ENCODE peak calls at places on chromosomes 7 and 10, in eight cellular contexts. G is colonic mucosa, O is hepatocyte, B is astrocyte of the spinal cord, V is OCI-LY7, J is AG04449, N is lower lobe of right lung, H is psoas muscle. T is an unnamed sample.

GRCh38 chr7:107164092-107164491 is 4.7 kb upstream of the HBP1 start:
- DNase-seq in B (no peak), N (no peak), G (no peak), V (no peak), J (no peak), H (no peak), O (no peak), T (no peak)

GRCh38 chr7:151063212-151063561 is 3.8 kb downstream of the SLC4A2 start:
- DNase-seq in B (peak; percentile 44), H (peak; percentile 71), N (no peak), G (peak; percentile 56), O (peak; percentile 72), J (no peak), V (no peak), T (no peak)

GRCh38 chr7:4189151-4189570 is 492.9 kb upstream of the FOXK1 start:
- DNase-seq in N (peak; percentile 69), O (peak; percentile 79), B (peak; percentile 71), H (peak; percentile 87), V (no peak), J (peak; percentile 0), G (peak; percentile 85), T (no peak)

GRCh38 chr7:101870361-101871062 is 53.1 kb downstream of the CUX1 start:
- DNase-seq in G (peak; percentile 62), O (peak; percentile 77), N (no peak), J (no peak), B (no peak), V (peak; percentile 90), H (no peak), T (no peak)

GRCh38 chr10:17851611-17852010 is 42.5 kb downstream of the MRC1 start:
- DNase-seq in G (peak; percentile 50), N (peak; percentile 76), J (no peak), B (no peak), O (no peak), V (no peak), H (peak; percentile 70), T (peak; percentile 79)

GRCh38 chr10:60524541-60524940 is 134.9 kb upstream of the ANK3 start:
- DNase-seq in B (peak; percentile 79), V (no peak), N (no peak), O (no peak), J (no peak), H (no peak), G (no peak), T (no peak)

GRCh38 chr7:6590645-6591110 is 857 bp downstream of the INTS15 start:
- DNase-seq in N (no peak), B (no peak), V (no peak), G (no peak), H (no peak), J (no peak), O (no peak), T (no peak)

GRCh38 chr7:47520408-47520807 is 61.5 kb downstream of the TNS3 start:
- DNase-seq in J (peak; percentile 86), O (no peak), N (no peak), G (peak; percentile 40), B (peak; percentile 77), H (peak; percentile 77), V (no peak), T (no peak)

GRCh38 chr7:136652635-136653370 is 215.6 kb upstream of the CHRM2 start:
- DNase-seq in O (no peak), G (no peak), N (no peak), B (no peak), V (no peak), H (no peak), J (no peak), T (no peak)

GRCh38 chr10:113713297-113713982 is 33.7 kb downstream of the CASP7 start:
- DNase-seq in H (no peak), N (no peak), O (no peak), B (no peak), V (no peak), G (no peak), J (no peak), T (no peak)

GRCh38 chr10:75295901-75296441 is 60.2 kb upstream of the COMTD1 start:
- DNase-seq in G (no peak), B (no peak), O (no peak), N (no peak), H (peak; percentile 63), J (no peak), V (no peak), T (no peak)

GRCh38 chr10:133060881-133061280 is 26.8 kb upstream of the ADGRA1 start:
- DNase-seq in H (no peak), V (no peak), J (no peak), O (no peak), B (no peak), G (no peak), N (no peak), T (no peak)

GRCh38 chr7:72754312-72754711 is 73.7 kb downstream of the TYW1B start:
- DNase-seq in B (peak; percentile 5), O (no peak), H (no peak), G (no peak), N (no peak), V (no peak), J (no peak), T (no peak)

GRCh38 chr7:72751378-72751777 is 76.6 kb downstream of the TYW1B start:
- DNase-seq in G (no peak), N (no peak), O (no peak), B (no peak), V (no peak), H (no peak), J (no peak), T (no peak)

GRCh38 chr7:72753781-72754180 is 74.2 kb downstream of the TYW1B start:
- DNase-seq in J (no peak), N (no peak), G (no peak), B (no peak), H (no peak), O (no peak), V (no peak), T (no peak)

GRCh38 chr7:72751978-72752377 is 76.0 kb downstream of the TYW1B start:
- DNase-seq in J (no peak), B (no peak), H (no peak), G (no peak), O (no peak), V (no peak), N (no peak), T (no peak)
- TF ChIP-seq CTCF in J (peak; percentile 31), B (peak; percentile 10), H (no peak), G (no peak), O (no peak), V (peak; percentile 54), N (no peak), T (no peak)

DNA sequence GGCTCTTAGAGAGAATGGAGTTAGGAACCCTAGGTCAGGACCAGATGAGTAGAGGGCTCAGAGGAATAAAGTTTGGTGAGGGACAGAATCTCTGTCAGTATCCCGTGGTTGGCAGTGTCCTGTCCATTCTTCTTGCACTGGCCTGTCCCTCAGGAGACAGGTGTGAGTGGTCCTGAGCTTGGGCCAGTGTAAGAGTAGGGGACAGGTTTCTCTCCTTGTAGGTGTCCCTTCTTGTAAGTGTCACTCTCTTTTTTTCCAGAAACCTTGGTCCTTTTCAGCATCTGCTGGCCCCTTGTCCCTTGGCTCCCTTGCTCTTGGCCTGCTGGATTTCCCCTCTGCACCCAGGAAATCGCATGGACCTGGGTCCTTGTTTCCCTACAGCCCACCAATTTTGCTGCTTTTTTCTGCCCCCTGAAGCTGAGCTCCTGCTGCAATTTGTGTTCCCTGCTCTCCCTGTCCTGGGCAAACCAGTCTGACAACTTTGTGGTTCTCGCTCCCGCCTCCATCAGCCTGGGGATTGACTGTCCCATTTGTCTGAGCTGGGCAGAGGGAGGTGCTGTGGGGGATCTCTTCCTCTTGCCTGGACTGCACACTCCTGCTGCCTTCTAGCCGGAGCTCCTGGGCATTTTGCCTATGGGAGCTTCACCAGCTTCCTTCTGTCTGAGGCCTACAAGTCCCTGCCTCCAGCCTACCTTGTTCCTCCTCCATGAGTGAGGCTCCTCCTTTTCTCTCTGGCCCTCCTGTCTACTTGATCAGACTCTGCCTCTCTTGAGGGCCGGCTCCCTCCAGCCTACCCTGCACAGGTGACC is 6.5 kb downstream of the TSPAN14 start:
- DNase-seq in B (peak; percentile 65), N (peak; percentile 82), G (peak; percentile 93), H (no peak), J (no peak), O (peak; percentile 83), V (no peak), T (peak; percentile 85)
- TF ChIP-seq CTCF in B (no peak), N (no peak), G (no peak), H (no peak), J (no peak), O (no peak), V (no peak), T (no peak)

DNA sequence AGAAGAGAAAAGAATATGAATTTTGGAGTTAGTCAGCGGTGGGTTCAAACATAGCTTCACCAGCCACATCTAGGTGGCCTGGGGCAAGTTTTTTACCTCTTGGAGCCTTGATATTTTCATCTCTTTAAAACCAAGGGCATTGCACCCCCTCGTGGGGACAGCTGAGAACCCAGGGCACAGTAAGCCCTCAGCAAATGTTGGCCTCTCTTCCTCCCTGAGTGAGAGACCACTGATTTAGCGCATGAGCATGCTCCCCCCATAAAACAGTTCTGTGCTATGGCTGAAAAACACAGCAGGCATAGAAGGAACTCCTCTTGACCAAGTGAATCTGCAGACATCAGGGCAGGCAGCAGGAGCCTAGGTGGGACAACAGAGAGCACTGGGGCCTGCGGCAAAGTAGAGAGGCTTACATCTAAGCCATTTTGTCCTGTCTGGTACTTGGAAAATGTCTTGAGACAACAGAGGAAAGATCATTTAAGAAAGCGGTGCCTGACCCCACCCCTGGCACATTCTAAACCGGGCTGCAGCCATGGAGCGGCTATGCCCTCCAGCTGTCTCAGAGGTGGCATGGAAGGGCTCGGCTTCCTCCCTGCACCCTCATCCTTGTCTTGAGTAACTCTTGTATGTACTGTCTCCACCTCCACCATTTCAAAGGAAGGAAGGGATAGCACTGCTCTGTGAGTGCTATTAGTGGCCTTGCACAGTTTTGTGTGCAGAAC is 94.7 kb downstream of the ARHGAP22 start:
- DNase-seq in H (no peak), N (no peak), J (no peak), G (peak; percentile 12), O (no peak), B (no peak), V (peak; percentile 25), T (no peak)
- TF ChIP-seq CTCF in H (peak; percentile 22), N (no peak), J (peak; percentile 39), G (no peak), O (peak; percentile 43), B (peak; percentile 37), V (peak; percentile 72), T (peak; percentile 21)

GRCh38 chr10:58063854-58064480 is 203.7 kb downstream of the IPMK start:
- DNase-seq in B (no peak), N (no peak), J (no peak), O (peak; percentile 9), H (no peak), V (no peak), G (peak; percentile 68), T (no peak)

GRCh38 chr10:58064714-58065528 is 202.8 kb downstream of the IPMK start:
- DNase-seq in J (no peak), H (no peak), G (peak; percentile 45), O (peak; percentile 65), N (no peak), V (peak; percentile 37), B (peak; percentile 69), T (no peak)

GRCh38 chr10:58066126-58066525 is 201.6 kb downstream of the IPMK start:
- DNase-seq in O (no peak), G (no peak), J (no peak), V (no peak), N (no peak), B (no peak), H (no peak), T (no peak)

GRCh38 chr10:58066979-58067378 is 200.7 kb downstream of the IPMK start:
- DNase-seq in V (no peak), G (no peak), N (no peak), O (no peak), B (no peak), J (no peak), H (no peak), T (no peak)

DNA sequence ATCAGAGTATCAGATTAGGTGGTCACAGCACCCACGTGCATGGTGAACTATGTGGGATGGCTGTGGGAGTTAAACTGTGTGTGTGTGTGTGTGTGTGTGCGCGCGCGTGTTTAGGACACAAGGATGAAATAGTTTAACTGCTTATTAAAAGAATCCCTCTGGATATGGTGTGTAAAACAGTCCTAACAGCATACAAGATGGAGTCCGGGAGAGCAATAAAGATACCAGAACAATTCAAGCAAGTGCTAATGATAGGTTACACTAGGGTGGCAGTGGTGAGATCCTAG is 202.2 kb downstream of the IPMK start:
- DNase-seq in N (no peak), H (no peak), B (no peak), J (no peak), O (no peak), V (no peak), G (no peak), T (no peak)
- TF ChIP-seq CTCF in N (no peak), H (no peak), B (no peak), J (no peak), O (no peak), V (peak; percentile 8), G (no peak), T (no peak)